ENCODE peak calls at places on chromosome 12, in seven cellular contexts. E is pons; T is stimulated activated CD4-positive, alpha-beta T cell treated with anti-CD3 and anti-CD28 coated beads, TNF-alpha, amount 100 ng/mL, for 48 hours; J is DMS153; I is NCI-H524; V is ELF-1; N is T-helper 22 cell. D is an unnamed sample.

GRCh38 chr12:46915082-46915481 is 89.3 kb upstream of the SLC38A4 start:
- DNase-seq in I (no peak), T (no peak), E (peak; percentile 11), V (no peak), J (no peak), N (no peak), D (no peak)

GRCh38 chr12:112909693-112910092 is 2.9 kb downstream of the OAS1 start:
- DNase-seq in J (no peak), V (no peak), N (no peak), E (no peak), T (no peak), I (no peak), D (no peak)

GRCh38 chr12:96255077-96255476 is 60.9 kb downstream of the ELK3 start:
- DNase-seq in I (no peak), E (no peak), V (no peak), N (no peak), T (no peak), J (peak; percentile 75), D (no peak)

GRCh38 chr12:92608418-92609091 is 94.2 kb upstream of the PLEKHG7 start:
- DNase-seq in E (peak; percentile 73), I (peak; percentile 27), V (peak; percentile 14), T (no peak), N (no peak), J (peak; percentile 36), D (no peak)

GRCh38 chr12:111756681-111757080 is 10.1 kb upstream of the ALDH2 start:
- DNase-seq in V (no peak), E (no peak), N (no peak), T (no peak), J (no peak), I (no peak), D (no peak)

GRCh38 chr12:80353254-80353653 is 90.8 kb upstream of the PTPRQ start:
- DNase-seq in V (no peak), E (no peak), J (no peak), T (no peak), N (no peak), I (no peak), D (no peak)

GRCh38 chr12:124779161-124780141 is 84.2 kb downstream of the SCARB1 start:
- DNase-seq in I (no peak), J (no peak), N (no peak), E (no peak), V (no peak), T (no peak), D (no peak)

GRCh38 chr12:80189241-80189640 is 89.9 kb downstream of the OTOGL start:
- DNase-seq in T (no peak), J (no peak), N (no peak), E (no peak), V (no peak), I (no peak), D (no peak)

GRCh38 chr12:24244801-24245200 is 295.3 kb upstream of the SOX5 start:
- DNase-seq in T (no peak), N (no peak), V (peak; percentile 8), E (no peak), J (peak; percentile 29), I (no peak), D (no peak)

GRCh38 chr12:106090586-106091411 is 48.0 kb downstream of the NUAK1 start:
- DNase-seq in N (no peak), I (no peak), V (no peak), E (no peak), T (no peak), J (no peak), D (no peak)

GRCh38 chr12:51517800-51518199 is 73.2 kb upstream of the SCN8A start:
- DNase-seq in V (peak; percentile 29), J (no peak), N (no peak), E (no peak), I (no peak), T (no peak), D (no peak)

GRCh38 chr12:3035815-3036702 is 41.1 kb upstream of the TSPAN9 start:
- DNase-seq in I (peak; percentile 38), N (no peak), J (no peak), T (no peak), E (peak; percentile 95), V (no peak), D (no peak)

GRCh38 chr12:124480469-124481256 is 86.7 kb downstream of the NCOR2 start:
- DNase-seq in I (peak; percentile 93), E (no peak), T (peak; percentile 20), V (no peak), J (no peak), N (no peak), D (no peak)

GRCh38 chr12:18824287-18824686 is 86.4 kb downstream of the CAPZA3 start:
- DNase-seq in V (no peak), N (no peak), E (no peak), T (no peak), I (no peak), J (no peak), D (no peak)

GRCh38 chr12:115394498-115395220 is 710.7 kb upstream of the TBX3 start:
- DNase-seq in E (no peak), I (no peak), N (no peak), J (peak; percentile 72), V (no peak), T (no peak), D (no peak)